ENCODE peak calls at places on chromosomes 11 and 22, in eight cellular contexts. X is BE2C, J is cardiac muscle cell, Z is fibroblast of lung, B is mammary epithelial cell, Q is transverse colon, Y is tibial artery, R is upper lobe of right lung. L is an unnamed sample. For H3K27me3 and H3K9me3, the result is how much of the 10 kb centered on the place peaks cover.

GRCh38 chr11:64947202-64947814 is 11.6 kb upstream of the GPHA2 start:
- DNase-seq in X (no peak), J (no peak), Z (no peak), B (no peak), Q (no peak), Y (no peak), R (no peak), L (no peak)

GRCh38 chr11:1302461-1303073 is 6.9 kb downstream of the TOLLIP start:
- DNase-seq in X (no peak), J (no peak), Z (no peak), B (no peak), Q (no peak), Y (no peak), R (peak), L (no peak)

GRCh38 chr11:64762916-64763803 is 3.4 kb upstream of the PYGM start:
- DNase-seq in X (no peak), J (peak), Z (peak), B (no peak), Q (no peak), Y (peak), R (peak), L (no peak)

GRCh38 chr11:444397-445144 is 2.8 kb upstream of the ANO9 start:
- DNase-seq in X (no peak), J (no peak), Z (peak), B (peak), Q (peak), Y (no peak), R (peak), L (no peak)

GRCh38 chr11:9758676-9759518 is 95.0 kb downstream of the SWAP70 start:
- DNase-seq in X (peak), J (peak), Z (peak), B (peak), Q (peak), Y (peak), R (peak), L (no peak)

GRCh38 chr11:55714982-55715888 is 53.2 kb downstream of the OR4C6 start:
- DNase-seq in X (peak), J (no peak), Z (no peak), B (no peak), Q (no peak), Y (no peak), R (no peak), L (no peak)

GRCh38 chr11:61524963-61525587 is 16.5 kb downstream of the LRRC10B start:
- DNase-seq in X (no peak), J (no peak), Z (no peak), B (no peak), Q (no peak), Y (no peak), R (no peak), L (no peak)

GRCh38 chr11:36333897-36334296 is 37.8 kb downstream of the PRR5L start:
- DNase-seq in X (peak), J (no peak), Z (peak), B (peak), Q (no peak), Y (no peak), R (no peak), L (no peak)

GRCh38 chr11:47236482-47236881 is 12.1 kb downstream of the ACP2 start:
- DNase-seq in X (no peak), J (no peak), Z (peak), B (no peak), Q (no peak), Y (no peak), R (no peak), L (no peak)

GRCh38 chr11:64000026-64000739 is 13.9 kb downstream of the OTUB1 start:
- DNase-seq in X (no peak), J (peak), Z (peak), B (peak), Q (peak), Y (peak), R (peak), L (no peak)

GRCh38 chr22:30354644-30355043 is 2.0 kb downstream of the SF3A1 start:
- DNase-seq in X (no peak), J (no peak), Z (peak), B (no peak), Q (no peak), Y (no peak), R (no peak), L (no peak)

GRCh38 chr22:30361916-30362631 is 5.3 kb downstream of the CCDC157 start:
- DNase-seq in X (no peak), J (no peak), Z (no peak), B (no peak), Q (no peak), Y (no peak), R (no peak), L (no peak)

GRCh38 chr22:30356392-30357230 is at the start of the genes CCDC157 and SF3A1:
- DNase-seq in X (peak), J (peak), Z (peak), B (peak), Q (peak), Y (peak), R (peak), L (peak)

GRCh38 chr22:30362632-30363281 is 6.0 kb downstream of the CCDC157 start:
- DNase-seq in X (no peak), J (no peak), Z (no peak), B (no peak), Q (no peak), Y (no peak), R (no peak), L (no peak)

DNA sequence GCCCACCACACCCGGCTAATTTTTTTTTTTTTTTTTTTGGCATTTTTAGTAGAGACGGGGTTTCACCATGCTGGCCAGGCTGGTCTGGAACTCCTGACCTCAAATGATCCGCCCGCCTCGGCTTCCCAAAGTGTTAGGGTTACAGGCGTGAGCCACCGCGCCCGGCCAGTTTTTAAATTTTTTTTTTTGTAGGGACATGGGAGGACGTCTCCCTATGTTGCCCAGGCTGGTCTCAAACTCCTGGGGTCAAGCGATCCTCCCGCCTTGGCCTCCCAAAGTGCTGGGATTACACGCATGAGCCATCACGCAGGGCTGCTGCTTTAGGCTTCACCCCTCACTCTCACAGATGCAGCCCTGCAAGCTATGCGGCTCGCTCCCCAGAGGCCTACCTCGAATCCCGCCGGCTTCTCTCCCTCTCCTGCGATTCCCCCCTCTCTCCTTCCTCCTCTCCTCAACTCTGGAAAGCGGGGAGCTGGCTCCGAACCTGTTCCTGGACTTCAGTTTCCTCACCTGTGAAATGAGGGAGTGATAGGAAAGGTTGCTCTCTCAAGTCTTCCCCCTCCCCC is 926 bp downstream of the CCDC157 start:
- DNase-seq in X (no peak), J (no peak), Z (no peak), B (no peak), Q (no peak), Y (no peak), R (no peak), L (no peak)
- H3K4me3 ChIP-seq in X (no peak), J (peak), Z (peak), B (peak), Q (peak), Y (peak), R (peak), L (peak)

GRCh38 chr11:45384016-45384415 is 97.9 kb upstream of the SYT13 start:
- DNase-seq in X (no peak), J (no peak), Z (no peak), B (no peak), Q (no peak), Y (no peak), R (peak), L (no peak)
- H3K27me3 ChIP-seq in X (under half), J (under half), Z (under half), B (under half), Q (under half), Y (under half), R (under half), L (under half)

DNA sequence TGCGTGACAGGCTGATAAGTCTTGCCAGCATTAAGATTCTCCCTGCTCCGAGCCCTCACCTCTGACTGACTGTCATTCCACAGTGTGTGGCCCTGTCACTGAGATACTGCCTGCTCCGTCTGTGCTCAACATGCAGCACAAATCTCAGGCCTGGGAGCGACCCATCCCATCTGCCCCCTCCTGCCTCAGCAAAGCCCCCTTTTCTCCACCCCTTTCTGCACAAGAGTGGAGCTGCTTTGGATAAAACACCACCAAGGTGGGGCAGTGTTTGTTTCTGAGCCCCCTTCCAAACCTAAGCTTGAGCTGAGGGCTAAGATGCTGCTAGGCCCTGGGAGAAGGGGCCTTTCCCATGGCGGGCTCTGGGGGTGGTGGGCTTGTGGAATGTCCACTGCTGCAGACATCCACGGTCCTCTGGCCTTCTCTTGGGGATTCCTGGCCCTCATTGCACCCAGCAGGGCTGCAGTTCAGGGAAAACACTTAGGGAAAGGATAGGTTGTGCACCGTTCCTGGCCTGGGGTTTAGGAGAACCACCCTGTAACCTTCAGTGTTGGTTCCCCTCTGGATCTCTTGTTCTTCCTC is 594.1 kb downstream of the TBC1D22A start:
- DNase-seq in X (no peak), J (no peak), Z (no peak), B (no peak), Q (no peak), Y (no peak), R (no peak), L (no peak)
- H3K9me3 ChIP-seq in X (under half), J (under half), Z (under half), B (under half), Q (under half), Y (under half), R (under half), L (under half)

GRCh38 chr11:124722176-124722575 is 17.6 kb upstream of the NRGN start:
- DNase-seq in X (no peak), J (no peak), Z (no peak), B (no peak), Q (no peak), Y (no peak), R (no peak), L (no peak)

GRCh38 chr11:124724854-124725718 is 14.7 kb upstream of the NRGN start:
- DNase-seq in X (peak), J (peak), Z (no peak), B (no peak), Q (peak), Y (peak), R (peak), L (no peak)

GRCh38 chr11:124725719-124726105 is 14.0 kb upstream of the NRGN start:
- DNase-seq in X (no peak), J (no peak), Z (peak), B (peak), Q (no peak), Y (no peak), R (no peak), L (no peak)
- H3K4me3 ChIP-seq in X (no peak), J (no peak), Z (no peak), B (no peak), Q (no peak), Y (no peak), R (peak), L (no peak)

GRCh38 chr11:71118671-71119250 is 133.6 kb downstream of the SHANK2 start:
- DNase-seq in X (no peak), J (no peak), Z (no peak), B (no peak), Q (no peak), Y (no peak), R (no peak), L (no peak)
- H3K27me3 ChIP-seq in X (under half), J (under half), Z (under half), B (under half), Q (under half), Y (under half), R (under half), L (under half)

GRCh38 chr11:42319926-42320325 is 860.5 kb upstream of the LRRC4C start:
- DNase-seq in X (no peak), J (no peak), Z (peak), B (no peak), Q (no peak), Y (no peak), R (no peak), L (no peak)

GRCh38 chr11:42311504-42311903 is 852.1 kb upstream of the LRRC4C start:
- DNase-seq in X (peak), J (no peak), Z (no peak), B (no peak), Q (no peak), Y (no peak), R (no peak), L (no peak)

GRCh38 chr11:42311944-42312343 is 852.5 kb upstream of the LRRC4C start:
- DNase-seq in X (no peak), J (no peak), Z (no peak), B (no peak), Q (no peak), Y (no peak), R (no peak), L (no peak)

GRCh38 chr11:42315846-42316245 is 856.4 kb upstream of the LRRC4C start:
- DNase-seq in X (no peak), J (no peak), Z (peak), B (peak), Q (no peak), Y (no peak), R (no peak), L (no peak)

GRCh38 chr11:42315267-42315666 is 855.8 kb upstream of the LRRC4C start:
- DNase-seq in X (no peak), J (no peak), Z (peak), B (peak), Q (no peak), Y (no peak), R (no peak), L (no peak)
- H3K9me3 ChIP-seq in X (under half), J (under half), Z (under half), B (under half), Q (under half), Y (under half), R (under half), L (under half)

GRCh38 chr22:46753761-46754109 is 8.7 kb upstream of the TBC1D22A start:
- DNase-seq in X (no peak), J (no peak), Z (no peak), B (no peak), Q (no peak), Y (no peak), R (no peak), L (no peak)
- H3K4me3 ChIP-seq in X (no peak), J (no peak), Z (peak), B (no peak), Q (no peak), Y (peak), R (peak), L (no peak)

GRCh38 chr22:35054064-35054463 is 11.9 kb upstream of the ISX start:
- DNase-seq in X (no peak), J (no peak), Z (no peak), B (no peak), Q (no peak), Y (no peak), R (no peak), L (no peak)
- H3K27me3 ChIP-seq in X (under half), J (under half), Z (under half), B (under half), Q (under half), Y (under half), R (under half), L (under half)